ENCODE peak calls at places on chromosome 20, in four cellular contexts. One of them, this sample, is unnamed. For H3K4me1, the result is how much of the 10 kb centered on the place peaks cover.

GRCh38 chr20:57451759-57452661 is 60.8 kb downstream of the RBM38 start:
- DNase-seq in neural progenitor cell: no peak
- DNase-seq in tibial artery: no peak
- DNase-seq in endothelial cell of umbilical vein: no peak
- DNase-seq in this sample: no peak

GRCh38 chr20:50727792-50728485 is 3.4 kb upstream of the PARD6B start:
- DNase-seq in tibial artery: peak
- DNase-seq in endothelial cell of umbilical vein: no peak
- DNase-seq in neural progenitor cell: no peak
- DNase-seq in this sample: no peak

GRCh38 chr20:46260480-46260879 is 47.8 kb downstream of the CDH22 start:
- DNase-seq in endothelial cell of umbilical vein: no peak
- DNase-seq in tibial artery: no peak
- DNase-seq in neural progenitor cell: no peak
- DNase-seq in this sample: peak

GRCh38 chr20:47343007-47343472 is 13.5 kb downstream of the ZMYND8 start:
- DNase-seq in endothelial cell of umbilical vein: no peak
- DNase-seq in tibial artery: peak
- DNase-seq in neural progenitor cell: no peak
- DNase-seq in this sample: no peak

GRCh38 chr20:53621482-53622246 is 28.0 kb upstream of the ZNF217 start:
- DNase-seq in neural progenitor cell: no peak
- DNase-seq in endothelial cell of umbilical vein: peak
- DNase-seq in tibial artery: peak
- DNase-seq in this sample: peak

GRCh38 chr20:49889943-49890650 is 25.2 kb downstream of the SPATA2 start:
- DNase-seq in tibial artery: peak
- DNase-seq in neural progenitor cell: no peak
- DNase-seq in endothelial cell of umbilical vein: no peak
- DNase-seq in this sample: no peak

GRCh38 chr20:57753332-57754164 is 43.7 kb upstream of the PMEPA1 start:
- DNase-seq in neural progenitor cell: no peak
- DNase-seq in endothelial cell of umbilical vein: no peak
- DNase-seq in tibial artery: peak
- DNase-seq in this sample: no peak

GRCh38 chr20:36971103-36971502 is 19.6 kb upstream of the SAMHD1 start:
- DNase-seq in endothelial cell of umbilical vein: no peak
- DNase-seq in neural progenitor cell: no peak
- DNase-seq in tibial artery: no peak
- DNase-seq in this sample: no peak

GRCh38 chr20:51020657-51021056 is 2.2 kb downstream of the KCNG1 start:
- DNase-seq in endothelial cell of umbilical vein: no peak
- DNase-seq in tibial artery: no peak
- DNase-seq in neural progenitor cell: peak
- DNase-seq in this sample: no peak

GRCh38 chr20:55417797-55418196 is 587.5 kb downstream of the CBLN4 start:
- DNase-seq in endothelial cell of umbilical vein: no peak
- DNase-seq in tibial artery: no peak
- DNase-seq in neural progenitor cell: no peak
- DNase-seq in this sample: no peak

GRCh38 chr20:55415567-55416142 is 589.7 kb downstream of the CBLN4 start:
- DNase-seq in tibial artery: no peak
- DNase-seq in endothelial cell of umbilical vein: no peak
- DNase-seq in neural progenitor cell: peak
- DNase-seq in this sample: no peak
- H3K27ac ChIP-seq in tibial artery: no peak
- H3K27ac ChIP-seq in endothelial cell of umbilical vein: no peak
- H3K27ac ChIP-seq in neural progenitor cell: no peak
- H3K27ac ChIP-seq in this sample: no peak

DNA sequence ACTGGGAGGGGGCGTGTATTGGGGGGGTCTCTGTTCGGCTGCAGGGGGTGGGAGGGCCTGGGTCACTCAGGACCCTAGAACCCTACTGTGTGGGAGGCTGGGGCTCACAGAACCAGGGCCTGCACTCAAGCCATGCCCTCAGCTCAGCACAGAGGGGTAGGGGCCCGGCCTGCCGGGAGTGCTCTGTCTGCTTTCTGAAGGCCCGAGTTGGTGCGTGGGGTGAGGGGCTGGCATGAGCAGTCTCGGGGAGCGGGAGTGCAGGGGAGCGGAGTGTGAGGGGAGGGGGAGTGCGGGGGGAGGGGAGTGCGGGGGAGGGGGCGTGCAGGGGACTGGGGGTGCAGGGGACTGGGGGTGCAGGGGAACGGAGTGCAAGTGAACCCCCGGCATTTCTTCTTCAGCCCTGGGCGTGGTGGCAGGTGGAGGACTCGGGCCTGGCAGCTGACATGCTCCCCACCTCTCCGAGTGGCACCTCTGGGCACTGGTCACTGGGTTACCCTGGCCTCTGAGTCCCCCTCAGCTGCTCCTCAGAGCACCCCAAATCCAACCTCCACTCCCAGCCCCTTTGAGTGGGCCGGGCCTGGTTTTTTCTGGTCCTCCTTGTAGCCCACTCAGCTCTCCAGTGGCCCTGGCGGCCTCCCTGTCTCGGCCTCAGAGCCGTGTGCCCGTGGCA is 1.0 kb downstream of the COL20A1 start:
- DNase-seq in tibial artery: no peak
- DNase-seq in endothelial cell of umbilical vein: no peak
- DNase-seq in neural progenitor cell: peak
- DNase-seq in this sample: no peak
- H3K4me1 ChIP-seq in tibial artery: under half
- H3K4me1 ChIP-seq in endothelial cell of umbilical vein: under half
- H3K4me1 ChIP-seq in neural progenitor cell: under half
- H3K4me1 ChIP-seq in this sample: under half

DNA sequence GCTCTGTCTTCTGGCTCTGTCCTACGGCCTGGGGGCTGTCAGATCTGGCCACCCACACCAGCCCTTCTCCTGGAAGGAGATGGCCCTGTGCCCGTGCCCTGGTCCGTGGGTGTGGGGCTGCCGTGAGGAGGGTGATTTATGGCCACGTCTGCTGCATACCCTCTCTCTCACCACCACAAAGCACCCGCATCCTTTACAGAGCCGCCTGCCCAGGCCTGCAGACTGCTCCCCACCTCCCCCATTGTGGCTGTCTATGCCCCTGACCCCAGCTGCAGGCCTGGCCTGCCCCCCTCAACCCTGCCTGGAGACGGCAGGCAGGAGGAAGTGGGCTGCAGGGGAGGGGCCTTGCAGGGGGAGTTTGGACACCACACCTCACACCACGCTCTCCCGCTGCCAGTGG is 72.7 kb upstream of the GATA5 start:
- DNase-seq in neural progenitor cell: no peak
- DNase-seq in endothelial cell of umbilical vein: no peak
- DNase-seq in tibial artery: no peak
- DNase-seq in this sample: no peak
- H3K27ac ChIP-seq in neural progenitor cell: no peak
- H3K27ac ChIP-seq in endothelial cell of umbilical vein: no peak
- H3K27ac ChIP-seq in tibial artery: no peak
- H3K27ac ChIP-seq in this sample: no peak

GRCh38 chr20:10987651-10988383 is 314.0 kb upstream of the JAG1 start:
- DNase-seq in endothelial cell of umbilical vein: no peak
- DNase-seq in neural progenitor cell: no peak
- DNase-seq in tibial artery: no peak
- DNase-seq in this sample: no peak
- H3K4me1 ChIP-seq in endothelial cell of umbilical vein: under half
- H3K4me1 ChIP-seq in neural progenitor cell: under half
- H3K4me1 ChIP-seq in tibial artery: under half
- H3K4me1 ChIP-seq in this sample: under half

GRCh38 chr20:12936524-12936923 is 72.2 kb upstream of the SPTLC3 start:
- DNase-seq in tibial artery: no peak
- DNase-seq in endothelial cell of umbilical vein: no peak
- DNase-seq in neural progenitor cell: no peak
- DNase-seq in this sample: no peak
- H3K27ac ChIP-seq in tibial artery: no peak
- H3K27ac ChIP-seq in endothelial cell of umbilical vein: no peak
- H3K27ac ChIP-seq in neural progenitor cell: no peak
- H3K27ac ChIP-seq in this sample: no peak

GRCh38 chr20:43993552-43993951 is 78.9 kb downstream of the TOX2 start:
- DNase-seq in endothelial cell of umbilical vein: no peak
- DNase-seq in tibial artery: no peak
- DNase-seq in neural progenitor cell: no peak
- DNase-seq in this sample: no peak

GRCh38 chr20:43994486-43995100 is 79.9 kb downstream of the TOX2 start:
- DNase-seq in tibial artery: no peak
- DNase-seq in neural progenitor cell: no peak
- DNase-seq in endothelial cell of umbilical vein: no peak
- DNase-seq in this sample: no peak

GRCh38 chr20:43991264-43991663 is 76.6 kb downstream of the TOX2 start:
- DNase-seq in tibial artery: no peak
- DNase-seq in endothelial cell of umbilical vein: no peak
- DNase-seq in neural progenitor cell: no peak
- DNase-seq in this sample: no peak

GRCh38 chr20:43991982-43992381 is 77.3 kb downstream of the TOX2 start:
- DNase-seq in neural progenitor cell: no peak
- DNase-seq in endothelial cell of umbilical vein: no peak
- DNase-seq in tibial artery: no peak
- DNase-seq in this sample: no peak

DNA sequence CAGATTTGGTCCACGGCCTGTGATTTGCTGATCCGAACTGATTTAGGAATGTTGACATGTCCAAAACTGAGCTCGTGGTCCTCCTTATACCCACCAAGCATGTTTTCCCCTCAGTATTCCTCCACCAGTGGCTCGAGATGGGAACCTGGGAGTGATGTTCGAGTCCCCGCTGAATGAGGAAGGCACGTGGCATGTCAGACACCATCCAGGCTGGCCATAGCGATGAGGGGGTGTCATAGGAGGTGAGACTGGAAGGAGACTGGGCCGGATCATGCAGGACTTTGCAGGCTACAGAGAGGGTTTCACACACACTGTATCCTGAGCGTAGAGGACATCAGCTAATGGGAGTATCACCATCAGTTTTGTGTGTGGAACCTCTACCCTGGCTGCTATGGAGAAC is 78.2 kb downstream of the TOX2 start:
- DNase-seq in endothelial cell of umbilical vein: no peak
- DNase-seq in tibial artery: no peak
- DNase-seq in neural progenitor cell: no peak
- DNase-seq in this sample: no peak
- H3K4me1 ChIP-seq in endothelial cell of umbilical vein: under half
- H3K4me1 ChIP-seq in tibial artery: under half
- H3K4me1 ChIP-seq in neural progenitor cell: under half
- H3K4me1 ChIP-seq in this sample: under half

GRCh38 chr20:34310481-34311117 is 7.4 kb upstream of the AHCY start:
- DNase-seq in tibial artery: no peak
- DNase-seq in endothelial cell of umbilical vein: no peak
- DNase-seq in neural progenitor cell: no peak
- DNase-seq in this sample: no peak
- H3K27ac ChIP-seq in tibial artery: no peak
- H3K27ac ChIP-seq in endothelial cell of umbilical vein: no peak
- H3K27ac ChIP-seq in neural progenitor cell: no peak
- H3K27ac ChIP-seq in this sample: no peak

DNA sequence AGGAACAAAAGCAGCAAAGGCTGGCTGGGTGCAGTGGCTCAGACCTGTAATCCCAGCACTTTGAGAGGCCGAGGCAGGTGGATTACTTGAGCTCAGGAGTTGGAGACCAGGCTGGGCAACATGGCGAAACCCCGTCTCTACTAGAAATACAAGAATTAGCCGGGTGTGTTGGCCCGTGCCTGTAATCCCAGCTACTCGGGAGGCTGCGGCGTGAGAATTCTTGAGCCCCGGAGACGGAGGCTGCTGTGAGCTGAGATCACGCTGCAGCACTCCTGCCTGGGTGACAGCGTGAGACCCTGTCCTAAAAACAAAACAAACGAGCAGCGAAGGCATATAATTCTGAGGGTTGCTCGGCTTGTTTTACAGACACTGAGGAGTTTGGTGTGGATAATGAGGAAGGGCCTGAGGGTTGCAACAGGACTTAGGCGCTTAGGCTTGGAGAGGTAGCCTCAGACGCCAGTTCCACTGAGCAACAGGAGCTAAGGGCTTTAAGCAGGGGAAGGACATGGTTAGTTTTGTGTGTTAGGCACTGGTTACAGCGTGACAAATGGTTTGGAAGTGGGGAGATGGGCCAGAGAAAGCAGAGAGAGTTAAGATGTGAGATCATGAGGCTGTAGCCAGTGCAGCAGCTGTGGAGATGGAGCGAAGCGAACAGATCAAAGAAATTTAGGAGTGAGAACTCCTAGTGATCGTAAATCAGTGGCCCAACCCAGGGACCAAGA is 1.2 kb downstream of the MYH7B start:
- DNase-seq in endothelial cell of umbilical vein: no peak
- DNase-seq in neural progenitor cell: no peak
- DNase-seq in tibial artery: no peak
- DNase-seq in this sample: no peak
- H3K4me1 ChIP-seq in endothelial cell of umbilical vein: under half
- H3K4me1 ChIP-seq in neural progenitor cell: under half
- H3K4me1 ChIP-seq in tibial artery: under half
- H3K4me1 ChIP-seq in this sample: under half

DNA sequence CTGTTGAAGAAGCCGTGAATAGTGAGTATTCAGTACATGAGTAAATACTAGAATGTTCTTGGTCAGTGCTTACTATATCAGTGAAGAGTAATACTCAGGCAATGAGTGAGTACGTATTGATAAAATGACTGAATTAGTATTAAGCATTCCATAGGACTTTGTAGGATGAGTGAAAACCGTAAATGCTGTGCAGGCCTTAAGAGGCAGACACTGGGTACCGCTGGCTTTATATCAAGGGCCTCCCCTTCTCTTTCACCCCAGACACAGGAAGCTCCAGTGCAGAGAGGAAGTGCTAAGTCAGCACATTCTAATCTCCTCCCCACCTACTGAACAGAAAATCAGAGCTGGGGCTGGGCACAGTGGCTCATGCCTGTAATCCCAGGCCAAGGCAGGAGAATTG is 24.2 kb downstream of the POFUT1 start:
- DNase-seq in endothelial cell of umbilical vein: peak
- DNase-seq in neural progenitor cell: no peak
- DNase-seq in tibial artery: no peak
- DNase-seq in this sample: no peak
- H3K27ac ChIP-seq in endothelial cell of umbilical vein: no peak
- H3K27ac ChIP-seq in neural progenitor cell: no peak
- H3K27ac ChIP-seq in tibial artery: no peak
- H3K27ac ChIP-seq in this sample: no peak

This sample was measured in lung.